ENCODE peak calls at places on chromosomes 4 and X, in four cellular contexts. One of them, this sample, is unnamed.

GRCh38 chr4:39464886-39465501 is 6.1 kb downstream of the LIAS start:
- DNase-seq in mesothelial cell of epicardium: no peak
- DNase-seq in T-helper 2 cell: no peak
- DNase-seq in GM04504: peak
- DNase-seq in this sample: no peak

GRCh38 chr4:17514865-17515264 is at the start of gene CLRN2:
- DNase-seq in mesothelial cell of epicardium: no peak
- DNase-seq in T-helper 2 cell: no peak
- DNase-seq in GM04504: no peak
- DNase-seq in this sample: no peak

GRCh38 chr4:64250488-64250887 is 158.8 kb downstream of the TECRL start:
- DNase-seq in mesothelial cell of epicardium: no peak
- DNase-seq in T-helper 2 cell: no peak
- DNase-seq in GM04504: no peak
- DNase-seq in this sample: no peak

GRCh38 chrX:68938244-68939004 is 109.6 kb downstream of the EFNB1 start:
- DNase-seq in mesothelial cell of epicardium: peak
- DNase-seq in T-helper 2 cell: no peak
- DNase-seq in GM04504: no peak
- DNase-seq in this sample: no peak

GRCh38 chrX:65871671-65872311 is 168.1 kb downstream of the VSIG4 start:
- DNase-seq in mesothelial cell of epicardium: no peak
- DNase-seq in T-helper 2 cell: no peak
- DNase-seq in GM04504: no peak
- DNase-seq in this sample: no peak

GRCh38 chr4:140719022-140719421 is 37.2 kb downstream of the TBC1D9 start:
- DNase-seq in mesothelial cell of epicardium: no peak
- DNase-seq in T-helper 2 cell: no peak
- DNase-seq in GM04504: no peak
- DNase-seq in this sample: no peak

GRCh38 chr4:139469216-139469615 is 15.3 kb downstream of the RAB33B start:
- DNase-seq in mesothelial cell of epicardium: no peak
- DNase-seq in T-helper 2 cell: no peak
- DNase-seq in GM04504: no peak
- DNase-seq in this sample: no peak

GRCh38 chrX:154411322-154411980 is at the start of gene TAFAZZIN:
- DNase-seq in mesothelial cell of epicardium: peak
- DNase-seq in T-helper 2 cell: peak
- DNase-seq in GM04504: no peak
- DNase-seq in this sample: peak

GRCh38 chrX:41672643-41673042 is 16.1 kb upstream of the GPR34 start:
- DNase-seq in mesothelial cell of epicardium: no peak
- DNase-seq in T-helper 2 cell: no peak
- DNase-seq in GM04504: no peak
- DNase-seq in this sample: no peak

GRCh38 chr4:122536001-122536400 is 79.5 kb upstream of the IL2 start:
- DNase-seq in mesothelial cell of epicardium: no peak
- DNase-seq in T-helper 2 cell: no peak
- DNase-seq in GM04504: no peak
- DNase-seq in this sample: no peak

GRCh38 chr4:84985952-84986351 is 19.5 kb upstream of the WDFY3 start:
- DNase-seq in mesothelial cell of epicardium: no peak
- DNase-seq in T-helper 2 cell: no peak
- DNase-seq in GM04504: no peak
- DNase-seq in this sample: no peak

GRCh38 chr4:112557676-112558411 is 41.9 kb upstream of the NEUROG2 start:
- DNase-seq in mesothelial cell of epicardium: no peak
- DNase-seq in T-helper 2 cell: no peak
- DNase-seq in GM04504: no peak
- DNase-seq in this sample: no peak

GRCh38 chr4:100248476-100248875 is 58.2 kb upstream of the DDIT4L start:
- DNase-seq in mesothelial cell of epicardium: no peak
- DNase-seq in T-helper 2 cell: no peak
- DNase-seq in GM04504: no peak
- DNase-seq in this sample: no peak

GRCh38 chr4:101393256-101393655 is 45.9 kb upstream of the PPP3CA start:
- DNase-seq in mesothelial cell of epicardium: no peak
- DNase-seq in T-helper 2 cell: no peak
- DNase-seq in GM04504: peak
- DNase-seq in this sample: no peak

GRCh38 chr4:184328022-184328736 is 110.5 kb upstream of the ENPP6 start:
- DNase-seq in mesothelial cell of epicardium: no peak
- DNase-seq in T-helper 2 cell: no peak
- DNase-seq in GM04504: no peak
- DNase-seq in this sample: no peak

GRCh38 chr4:153781717-153782416 is 7.0 kb downstream of the SFRP2 start:
- DNase-seq in mesothelial cell of epicardium: no peak
- DNase-seq in T-helper 2 cell: no peak
- DNase-seq in GM04504: no peak
- DNase-seq in this sample: no peak

GRCh38 chrX:68018248-68019203 is 414.8 kb downstream of the OPHN1 start:
- DNase-seq in mesothelial cell of epicardium: no peak
- DNase-seq in T-helper 2 cell: no peak
- DNase-seq in GM04504: peak
- DNase-seq in this sample: no peak

GRCh38 chr4:31530555-31530954 is 810.4 kb downstream of the PCDH7 start:
- DNase-seq in mesothelial cell of epicardium: no peak
- DNase-seq in T-helper 2 cell: no peak
- DNase-seq in GM04504: no peak
- DNase-seq in this sample: no peak

GRCh38 chrX:47854474-47854873 is 17.8 kb downstream of the ZNF81 start:
- DNase-seq in mesothelial cell of epicardium: peak
- DNase-seq in T-helper 2 cell: no peak
- DNase-seq in GM04504: no peak
- DNase-seq in this sample: no peak

GRCh38 chr4:156378053-156378665 is 424.5 kb upstream of the CTSO start:
- DNase-seq in mesothelial cell of epicardium: no peak
- DNase-seq in T-helper 2 cell: no peak
- DNase-seq in GM04504: no peak
- DNase-seq in this sample: no peak

GRCh38 chrX:96722793-96723192 is 38.2 kb downstream of the DIAPH2 start:
- DNase-seq in mesothelial cell of epicardium: no peak
- DNase-seq in T-helper 2 cell: no peak
- DNase-seq in GM04504: no peak
- DNase-seq in this sample: no peak

GRCh38 chrX:134171661-134172587 is 65.1 kb upstream of the CCDC160 start:
- DNase-seq in mesothelial cell of epicardium: no peak
- DNase-seq in T-helper 2 cell: no peak
- DNase-seq in GM04504: no peak
- DNase-seq in this sample: no peak

GRCh38 chr4:152422817-152423320 is 113.0 kb downstream of the FBXW7 start:
- DNase-seq in mesothelial cell of epicardium: no peak
- DNase-seq in T-helper 2 cell: no peak
- DNase-seq in GM04504: no peak
- DNase-seq in this sample: no peak

GRCh38 chr4:26248647-26249046 is 72.2 kb upstream of the RBPJ start:
- DNase-seq in mesothelial cell of epicardium: peak
- DNase-seq in T-helper 2 cell: no peak
- DNase-seq in GM04504: peak
- DNase-seq in this sample: no peak

GRCh38 chrX:10986616-10987015 is 124.5 kb upstream of the HCCS start:
- DNase-seq in mesothelial cell of epicardium: no peak
- DNase-seq in T-helper 2 cell: no peak
- DNase-seq in GM04504: no peak
- DNase-seq in this sample: no peak

GRCh38 chr4:74258949-74259348 is 49.3 kb upstream of the EPGN start:
- DNase-seq in mesothelial cell of epicardium: no peak
- DNase-seq in T-helper 2 cell: no peak
- DNase-seq in GM04504: no peak
- DNase-seq in this sample: no peak

GRCh38 chr4:89915151-89915550 is 20.5 kb downstream of the MMRN1 start:
- DNase-seq in mesothelial cell of epicardium: no peak
- DNase-seq in T-helper 2 cell: no peak
- DNase-seq in GM04504: no peak
- DNase-seq in this sample: no peak

GRCh38 chr4:77699731-77700210 is 94.2 kb downstream of the CXCL13 start:
- DNase-seq in mesothelial cell of epicardium: no peak
- DNase-seq in T-helper 2 cell: no peak
- DNase-seq in GM04504: peak
- DNase-seq in this sample: no peak

GRCh38 chr4:129355529-129355928 is 259.6 kb downstream of the C4orf33 start:
- DNase-seq in mesothelial cell of epicardium: no peak
- DNase-seq in T-helper 2 cell: no peak
- DNase-seq in GM04504: no peak
- DNase-seq in this sample: no peak

GRCh38 chr4:3639613-3640586 is 107.7 kb upstream of the LRPAP1 start:
- DNase-seq in mesothelial cell of epicardium: no peak
- DNase-seq in T-helper 2 cell: no peak
- DNase-seq in GM04504: no peak
- DNase-seq in this sample: no peak

GRCh38 chr4:8819421-8820177 is 52.0 kb downstream of the HMX1 start:
- DNase-seq in mesothelial cell of epicardium: no peak
- DNase-seq in T-helper 2 cell: no peak
- DNase-seq in GM04504: no peak
- DNase-seq in this sample: no peak

GRCh38 chrX:70134116-70134477 is 850 bp downstream of the IGBP1 start:
- DNase-seq in mesothelial cell of epicardium: no peak
- DNase-seq in T-helper 2 cell: no peak
- DNase-seq in GM04504: no peak
- DNase-seq in this sample: no peak

GRCh38 chr4:41712413-41712812 is 36.1 kb downstream of the PHOX2B start:
- DNase-seq in mesothelial cell of epicardium: no peak
- DNase-seq in T-helper 2 cell: no peak
- DNase-seq in GM04504: no peak
- DNase-seq in this sample: no peak

GRCh38 chrX:28920141-28920540 is 332.9 kb downstream of the IL1RAPL1 start:
- DNase-seq in mesothelial cell of epicardium: no peak
- DNase-seq in T-helper 2 cell: no peak
- DNase-seq in GM04504: no peak
- DNase-seq in this sample: no peak

GRCh38 chr4:76830612-76831474 is 67.1 kb downstream of the SOWAHB start:
- DNase-seq in mesothelial cell of epicardium: no peak
- DNase-seq in T-helper 2 cell: no peak
- DNase-seq in GM04504: peak
- DNase-seq in this sample: no peak

GRCh38 chrX:153736871-153737441 is 12.3 kb downstream of the ABCD1 start:
- DNase-seq in mesothelial cell of epicardium: no peak
- DNase-seq in T-helper 2 cell: no peak
- DNase-seq in GM04504: no peak
- DNase-seq in this sample: no peak